ENCODE peak calls at places on chromosomes 13 and 19, in six cellular contexts. C is choroid plexus epithelial cell, I is retina, U is ELR, J is AG04450, L is C1 segment of cervical spinal cord. O is an unnamed sample.
A peak's percentile ranks its signal among the peaks of the same experiment; 100 is the strongest.

GRCh38 chr13:83752141-83752540 is 130.1 kb downstream of the SLITRK1 start:
- DNase-seq in C (peak; percentile 80), U (peak; percentile 83), I (no peak), J (no peak), L (no peak), O (no peak)

GRCh38 chr13:31050486-31051400 is 111.0 kb downstream of the HSPH1 start:
- DNase-seq in C (peak; percentile 41), J (no peak), U (peak; percentile 65), I (peak; percentile 53), L (no peak), O (no peak)

GRCh38 chr19:16116067-16116466 is 4.4 kb downstream of the RAB8A start:
- DNase-seq in U (no peak), I (no peak), C (no peak), L (no peak), J (no peak), O (no peak)

GRCh38 chr13:57763689-57764088 is 132.1 kb downstream of the PCDH17 start:
- DNase-seq in J (no peak), U (no peak), L (no peak), C (no peak), I (no peak), O (no peak)

GRCh38 chr13:110540871-110541525 is 20.5 kb downstream of the RAB20 start:
- DNase-seq in J (no peak), C (no peak), I (no peak), L (no peak), U (no peak), O (no peak)

GRCh38 chr19:45474941-45475516 is 7.2 kb downstream of the FOSB start:
- DNase-seq in U (no peak), I (no peak), J (no peak), C (no peak), L (no peak), O (no peak)

GRCh38 chr19:55647732-55648656 is at the start of gene CCDC106:
- DNase-seq in I (peak; percentile 93), J (no peak), U (peak; percentile 71), C (peak; percentile 79), L (peak; percentile 79), O (peak; percentile 76)

GRCh38 chr19:5434970-5435641 is 20.1 kb upstream of the ZNRF4 start:
- DNase-seq in I (no peak), J (peak; percentile 46), U (peak; percentile 95), L (no peak), C (peak; percentile 77), O (peak; percentile 19)

GRCh38 chr19:27746691-27747380 is 1466.1 kb downstream of the UQCRFS1 start:
- DNase-seq in L (no peak), I (peak; percentile 24), U (no peak), C (peak; percentile 46), J (no peak), O (peak; percentile 20)

GRCh38 chr13:31236211-31236786 is 36.5 kb downstream of the B3GLCT start:
- DNase-seq in C (peak; percentile 78), I (peak; percentile 34), U (peak; percentile 69), J (peak; percentile 15), L (no peak), O (peak; percentile 61)

GRCh38 chr13:103883152-103883551 is 816.9 kb upstream of the SLC10A2 start:
- DNase-seq in C (peak; percentile 96), U (peak; percentile 86), I (peak; percentile 83), L (no peak), J (peak; percentile 89), O (peak; percentile 96)

GRCh38 chr19:58518261-58519086 is 1.1 kb downstream of the ZBTB45 start:
- DNase-seq in C (no peak), L (no peak), J (no peak), I (no peak), U (peak; percentile 5), O (no peak)

GRCh38 chr19:4140237-4140711 is 13.2 kb upstream of the CREB3L3 start:
- DNase-seq in L (no peak), J (peak; percentile 44), I (peak; percentile 51), U (peak; percentile 87), C (peak; percentile 86), O (peak; percentile 80)

GRCh38 chr13:70814684-70815083 is 706.4 kb upstream of the KLHL1 start:
- DNase-seq in L (no peak), I (no peak), U (no peak), J (no peak), C (no peak), O (no peak)

GRCh38 chr19:39390460-39390758 is 497 bp downstream of the PAF1 start:
- DNase-seq in C (no peak), I (no peak), J (no peak), U (peak; percentile 62), L (no peak), O (peak; percentile 65)

GRCh38 chr13:72457151-72457550 is 270.3 kb downstream of the MZT1 start:
- DNase-seq in U (no peak), I (no peak), L (no peak), J (no peak), C (no peak), O (no peak)

GRCh38 chr13:82688400-82688999 is 1193.8 kb downstream of the SLITRK1 start:
- DNase-seq in L (no peak), U (peak; percentile 53), C (peak; percentile 42), I (no peak), J (no peak), O (no peak)

GRCh38 chr19:1016647-1017114 is 4.2 kb downstream of the TMEM259 start:
- DNase-seq in J (no peak), L (no peak), C (peak; percentile 69), I (peak; percentile 47), U (peak; percentile 84), O (peak; percentile 82)

GRCh38 chr19:53980553-53981407 is 10.7 kb upstream of the CACNG6 start:
- DNase-seq in J (no peak), L (no peak), C (peak; percentile 89), U (peak; percentile 74), I (no peak), O (peak; percentile 90)

GRCh38 chr19:51547397-51548212 is 16.1 kb upstream of the SIGLEC6 start:
- DNase-seq in L (no peak), C (peak; percentile 33), J (no peak), I (no peak), U (no peak), O (peak; percentile 57)

GRCh38 chr19:39946532-39946931 is 12.1 kb upstream of the FCGBP start:
- DNase-seq in I (no peak), U (peak; percentile 35), L (no peak), C (peak; percentile 21), J (no peak), O (no peak)

GRCh38 chr19:48836089-48837017 is at the start of gene HSD17B14:
- DNase-seq in J (no peak), I (no peak), L (no peak), U (peak; percentile 30), C (peak; percentile 71), O (peak; percentile 57)

GRCh38 chr13:42110410-42111155 is 62.1 kb downstream of the DGKH start:
- DNase-seq in I (peak; percentile 49), J (peak; percentile 54), C (peak; percentile 90), L (no peak), U (peak; percentile 79), O (peak; percentile 84)

GRCh38 chr13:51323824-51324511 is 15.5 kb upstream of the SERPINE3 start:
- DNase-seq in C (no peak), J (no peak), L (no peak), I (no peak), U (no peak), O (no peak)

GRCh38 chr19:4278010-4278409 is 1.1 kb upstream of the SHD start:
- DNase-seq in J (no peak), U (no peak), L (no peak), C (no peak), I (peak; percentile 46), O (no peak)

GRCh38 chr19:6828698-6829633 is 56.5 kb downstream of the VAV1 start:
- DNase-seq in L (no peak), U (peak; percentile 24), J (no peak), C (no peak), I (peak; percentile 8), O (peak; percentile 9)

GRCh38 chr13:97477824-97478223 is 43.9 kb downstream of the RAP2A start:
- DNase-seq in C (no peak), U (no peak), L (no peak), J (no peak), I (no peak), O (no peak)

GRCh38 chr19:31085125-31085524 is 264.1 kb downstream of the TSHZ3 start:
- DNase-seq in L (no peak), I (no peak), U (no peak), C (no peak), J (no peak), O (no peak)

GRCh38 chr19:51799311-51799997 is 4.5 kb downstream of the FPR3 start:
- DNase-seq in L (no peak), U (peak; percentile 95), I (no peak), J (peak; percentile 76), C (peak; percentile 100), O (peak; percentile 96)

GRCh38 chr13:113623491-113624234 is 34.3 kb downstream of the ATP4B start:
- DNase-seq in I (peak; percentile 48), L (no peak), J (no peak), C (no peak), U (peak; percentile 35), O (no peak)

GRCh38 chr13:20991741-20992520 is 69.5 kb downstream of the LATS2 start:
- DNase-seq in L (no peak), U (no peak), I (no peak), J (no peak), C (no peak), O (no peak)

GRCh38 chr19:14147797-14148605 is 11.6 kb upstream of the ASF1B start:
- DNase-seq in C (peak; percentile 66), J (peak; percentile 15), U (peak; percentile 70), I (peak; percentile 84), L (peak; percentile 30), O (peak; percentile 84)

GRCh38 chr19:40265055-40265762 is 19.9 kb downstream of the AKT2 start:
- DNase-seq in J (no peak), C (no peak), I (no peak), U (no peak), L (no peak), O (no peak)

GRCh38 chr19:13427273-13428051 is 78.8 kb downstream of the CACNA1A start:
- DNase-seq in L (no peak), U (no peak), J (no peak), C (no peak), I (no peak), O (no peak)

GRCh38 chr13:22736084-22736767 is 444.6 kb upstream of the SGCG start:
- DNase-seq in L (no peak), J (no peak), I (no peak), U (no peak), C (no peak), O (no peak)